ENCODE peak calls at places on chromosomes 6 and 20, in six cellular contexts. U is psoas muscle; F is adrenal gland; P is testis; G is body of pancreas; Q is CD8-positive, alpha-beta T cell. C is an unnamed sample. For H3K4me1, the result is how much of the 10 kb centered on the place peaks cover.

GRCh38 chr6:82205793-82206425 is 41.6 kb downstream of the IBTK start:
- DNase-seq in U (no peak), F (no peak), P (no peak), G (no peak), Q (no peak), C (no peak)

GRCh38 chr20:4091332-4092135 is 76.2 kb upstream of the RNF24 start:
- DNase-seq in U (peak), F (peak), P (peak), G (peak), Q (peak), C (no peak)

GRCh38 chr6:3380344-3381232 is 76.3 kb downstream of the SLC22A23 start:
- DNase-seq in U (no peak), F (no peak), P (no peak), G (peak), Q (no peak), C (no peak)

GRCh38 chr6:17536586-17536985 is 63.5 kb upstream of the FAM8A1 start:
- DNase-seq in U (no peak), F (no peak), P (no peak), G (no peak), Q (no peak), C (no peak)

GRCh38 chr6:31172973-31173384 is 2.5 kb upstream of the POU5F1 start:
- DNase-seq in U (no peak), F (no peak), P (no peak), G (no peak), Q (no peak), C (no peak)

GRCh38 chr6:100461273-100461919 is 3.3 kb downstream of the SIM1 start:
- DNase-seq in U (peak), F (no peak), P (no peak), G (no peak), Q (no peak), C (peak)

GRCh38 chr6:4446982-4447381 is 311.6 kb upstream of the ECI2 start:
- DNase-seq in U (no peak), F (no peak), P (no peak), G (no peak), Q (no peak), C (peak)

GRCh38 chr6:155201461-155202226 is 62.2 kb upstream of the CLDN20 start:
- DNase-seq in U (no peak), F (no peak), P (no peak), G (no peak), Q (no peak), C (no peak)

GRCh38 chr6:15340775-15341174 is 94.9 kb downstream of the JARID2 start:
- DNase-seq in U (no peak), F (no peak), P (no peak), G (no peak), Q (no peak), C (no peak)

GRCh38 chr6:2782356-2782708 is 17.1 kb downstream of the WRNIP1 start:
- DNase-seq in U (no peak), F (no peak), P (no peak), G (no peak), Q (no peak), C (no peak)

GRCh38 chr6:156827382-156827781 is 50.2 kb downstream of the ARID1B start:
- DNase-seq in U (no peak), F (peak), P (no peak), G (peak), Q (no peak), C (no peak)

GRCh38 chr20:51752343-51752951 is 15.7 kb downstream of the ATP9A start:
- DNase-seq in U (no peak), F (no peak), P (no peak), G (no peak), Q (no peak), C (no peak)

GRCh38 chr6:97726378-97726777 is 443.4 kb upstream of the MMS22L start:
- DNase-seq in U (no peak), F (no peak), P (no peak), G (no peak), Q (no peak), C (no peak)

GRCh38 chr6:100886078-100886477 is 4.9 kb upstream of the ASCC3 start:
- DNase-seq in U (no peak), F (no peak), P (no peak), G (no peak), Q (no peak), C (no peak)

GRCh38 chr6:1619666-1620503 is 10.2 kb downstream of the FOXC1 start:
- DNase-seq in U (peak), F (no peak), P (peak), G (no peak), Q (no peak), C (no peak)

GRCh38 chr6:163780993-163781392 is 366.5 kb downstream of the QKI start:
- DNase-seq in U (peak), F (no peak), P (peak), G (no peak), Q (no peak), C (no peak)

GRCh38 chr6:36127462-36128016 is 2.8 kb upstream of the MAPK13 start:
- DNase-seq in U (peak), F (peak), P (no peak), G (peak), Q (no peak), C (no peak)

GRCh38 chr20:25061103-25061799 is 3.3 kb upstream of the ACSS1 start:
- DNase-seq in U (no peak), F (no peak), P (no peak), G (peak), Q (no peak), C (no peak)

GRCh38 chr6:157276731-157277130 is 46.6 kb downstream of the TMEM242 start:
- DNase-seq in U (no peak), F (no peak), P (no peak), G (no peak), Q (no peak), C (no peak)

GRCh38 chr6:83707829-83708545 is 914 bp downstream of the SNAP91 start:
- DNase-seq in U (no peak), F (peak), P (peak), G (peak), Q (no peak), C (no peak)

GRCh38 chr20:40511478-40511877 is 177.6 kb downstream of the MAFB start:
- DNase-seq in U (peak), F (no peak), P (no peak), G (no peak), Q (no peak), C (no peak)

GRCh38 chr20:62536731-62537401 is 61.1 kb upstream of the GATA5 start:
- DNase-seq in U (peak), F (no peak), P (no peak), G (no peak), Q (no peak), C (no peak)

GRCh38 chr6:31308050-31308844 is 36.4 kb upstream of the HLA-C start:
- DNase-seq in U (peak), F (no peak), P (peak), G (peak), Q (peak), C (no peak)

GRCh38 chr6:26173836-26174144 is 86.6 kb downstream of the HFE start:
- DNase-seq in U (no peak), F (no peak), P (no peak), G (no peak), Q (no peak), C (no peak)

GRCh38 chr6:46381579-46381978 is 109.7 kb downstream of the RCAN2 start:
- DNase-seq in U (no peak), F (no peak), P (no peak), G (no peak), Q (no peak), C (no peak)

GRCh38 chr6:34723203-34723602 is 26.6 kb upstream of the ILRUN start:
- DNase-seq in U (no peak), F (no peak), P (no peak), G (no peak), Q (no peak), C (no peak)

GRCh38 chr20:35226126-35226774 is at the start of gene MMP24:
- DNase-seq in U (no peak), F (no peak), P (no peak), G (no peak), Q (no peak), C (no peak)

GRCh38 chr6:54698974-54699373 is 147.6 kb upstream of the FAM83B start:
- DNase-seq in U (no peak), F (no peak), P (no peak), G (no peak), Q (no peak), C (no peak)

GRCh38 chr6:3176562-3177355 is 19.4 kb upstream of the TUBB2A start:
- DNase-seq in U (no peak), F (peak), P (no peak), G (no peak), Q (peak), C (no peak)

GRCh38 chr20:53677447-53678314 is 84.0 kb upstream of the ZNF217 start:
- DNase-seq in U (no peak), F (no peak), P (peak), G (peak), Q (peak), C (no peak)

GRCh38 chr20:35630636-35631035 is 15.0 kb downstream of the SPAG4 start:
- DNase-seq in U (no peak), F (peak), P (no peak), G (no peak), Q (no peak), C (no peak)

GRCh38 chr20:41006936-41007871 is 21.4 kb upstream of the TOP1 start:
- DNase-seq in U (no peak), F (peak), P (no peak), G (no peak), Q (no peak), C (no peak)

GRCh38 chr6:155654474-155654873 is 198.8 kb upstream of the NOX3 start:
- DNase-seq in U (no peak), F (no peak), P (no peak), G (no peak), Q (no peak), C (no peak)

GRCh38 chr6:36224918-36225461 is 28.4 kb downstream of the BRPF3 start:
- DNase-seq in U (no peak), F (peak), P (no peak), G (no peak), Q (no peak), C (no peak)

GRCh38 chr20:35739294-35740163 is 2.5 kb downstream of the RBM39 start:
- DNase-seq in U (no peak), F (no peak), P (no peak), G (no peak), Q (no peak), C (no peak)

GRCh38 chr6:82144852-82145332 is 102.7 kb downstream of the IBTK start:
- DNase-seq in U (peak), F (peak), P (peak), G (peak), Q (no peak), C (no peak)

GRCh38 chr6:117309613-117310012 is 44.3 kb downstream of the VGLL2 start:
- DNase-seq in U (no peak), F (no peak), P (no peak), G (no peak), Q (no peak), C (no peak)

GRCh38 chr20:45090481-45090880 is 10.4 kb downstream of the KCNS1 start:
- DNase-seq in U (no peak), F (no peak), P (no peak), G (no peak), Q (no peak), C (no peak)

DNA sequence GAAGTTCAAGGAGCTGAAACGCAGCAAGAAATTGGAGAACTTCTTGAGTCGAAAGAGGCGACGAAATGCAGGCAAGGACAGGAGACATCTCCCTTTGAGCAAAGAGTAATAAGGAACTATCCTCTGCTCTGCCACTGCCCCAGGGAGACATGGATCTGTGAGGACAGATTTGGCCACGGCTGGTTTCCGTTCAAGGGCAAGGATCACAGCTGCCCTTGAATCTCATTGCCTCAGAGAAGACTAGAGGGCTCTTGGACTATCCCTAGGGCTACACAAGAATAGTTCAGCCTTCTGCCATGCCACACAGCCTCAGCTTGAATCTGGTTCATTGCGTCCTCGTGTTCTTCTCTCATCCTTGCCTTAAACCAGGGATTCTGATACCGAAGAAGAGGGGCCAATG is 7.7 kb downstream of the RRP36 start:
- DNase-seq in U (no peak), F (no peak), P (no peak), G (no peak), Q (no peak), C (no peak)
- H3K4me1 ChIP-seq in U (under half), F (under half), P (under half), G (under half), Q (under half), C (under half)

DNA sequence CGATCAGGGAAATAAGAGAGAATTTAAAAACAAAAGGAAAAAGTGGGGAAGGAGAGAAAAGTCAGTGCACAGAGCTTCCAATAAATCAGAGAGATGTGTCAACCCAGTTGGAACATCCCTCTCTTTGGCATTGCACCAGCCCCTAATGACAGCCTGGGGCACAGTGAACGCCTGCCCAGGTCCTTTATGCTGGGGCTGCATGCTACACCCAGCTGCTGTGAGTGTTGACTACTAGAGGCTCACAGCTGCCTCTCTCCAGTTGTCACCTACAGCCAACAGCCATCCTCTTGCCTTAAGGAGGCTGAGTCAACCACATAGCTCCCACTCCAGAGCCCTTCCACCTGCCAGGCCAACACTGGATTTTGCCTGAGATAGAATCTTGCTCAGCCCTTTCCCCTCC is 19.0 kb downstream of the OR2H2 start:
- DNase-seq in U (no peak), F (peak), P (no peak), G (no peak), Q (no peak), C (no peak)
- H3K27ac ChIP-seq in U (no peak), F (no peak), P (no peak), G (no peak), Q (no peak), C (no peak)

DNA sequence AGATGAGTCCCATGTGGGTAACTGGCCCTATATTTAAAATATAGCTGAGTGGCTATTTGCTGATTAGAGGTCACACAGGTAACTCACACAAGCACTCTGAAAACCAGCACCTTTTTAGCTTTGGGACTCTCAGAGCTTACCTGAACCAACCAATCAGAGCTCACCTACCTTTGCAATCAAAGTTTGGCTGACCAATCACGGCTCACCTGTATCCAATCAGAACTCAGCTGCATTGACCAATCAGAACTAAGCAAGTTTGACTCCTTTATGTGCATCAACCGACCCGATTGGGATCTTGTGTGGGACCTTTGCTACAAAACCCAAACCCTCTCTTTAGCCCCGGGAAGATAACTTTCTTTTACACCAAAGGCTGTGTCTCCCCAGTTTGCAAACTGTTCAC is 106.8 kb upstream of the NXT1 start:
- DNase-seq in U (no peak), F (peak), P (peak), G (no peak), Q (no peak), C (no peak)
- H3K4me1 ChIP-seq in U (under half), F (under half), P (under half), G (under half), Q (under half), C (under half)

DNA sequence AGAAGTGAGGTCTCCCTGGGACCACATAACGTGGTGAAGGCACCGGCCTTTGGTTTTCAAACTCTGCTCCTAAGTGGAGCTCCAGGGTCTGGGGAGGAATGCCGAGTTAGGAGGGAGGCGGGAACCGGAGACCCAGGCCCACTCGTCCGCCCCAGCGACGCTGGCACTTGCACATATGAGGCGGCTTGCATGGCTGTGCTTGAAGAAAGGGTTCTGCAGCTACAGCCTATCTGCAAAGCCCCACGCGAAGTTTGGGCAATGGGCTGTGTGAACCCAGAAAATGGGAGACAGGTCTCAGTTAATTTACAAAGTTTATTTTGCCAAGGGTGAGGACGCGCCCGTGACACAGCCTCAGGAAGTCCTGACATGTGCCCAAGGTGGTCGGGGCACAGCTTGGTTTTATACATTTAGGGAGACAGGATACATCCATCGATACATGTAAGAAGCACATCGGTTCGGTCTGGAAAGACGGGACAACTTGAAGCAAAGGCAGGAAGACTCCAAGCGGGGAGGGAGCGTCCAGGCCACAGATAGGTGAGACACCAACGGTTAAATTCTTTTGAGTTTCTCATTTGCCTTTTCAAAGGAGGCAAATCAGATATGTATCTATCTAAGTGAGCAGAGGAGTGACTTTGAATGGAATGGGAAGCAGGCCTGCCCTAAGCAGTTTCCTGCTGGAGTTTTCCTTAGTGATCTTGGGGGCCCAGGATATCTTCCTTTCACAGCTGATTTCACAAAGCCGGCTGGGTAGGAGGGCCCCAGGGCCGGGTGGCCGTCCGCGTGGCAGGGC is 782 bp upstream of the PCMTD2 start:
- DNase-seq in U (no peak), F (peak), P (no peak), G (no peak), Q (peak), C (no peak)
- H3K27ac ChIP-seq in U (peak), F (no peak), P (peak), G (peak), Q (peak), C (peak)

DNA sequence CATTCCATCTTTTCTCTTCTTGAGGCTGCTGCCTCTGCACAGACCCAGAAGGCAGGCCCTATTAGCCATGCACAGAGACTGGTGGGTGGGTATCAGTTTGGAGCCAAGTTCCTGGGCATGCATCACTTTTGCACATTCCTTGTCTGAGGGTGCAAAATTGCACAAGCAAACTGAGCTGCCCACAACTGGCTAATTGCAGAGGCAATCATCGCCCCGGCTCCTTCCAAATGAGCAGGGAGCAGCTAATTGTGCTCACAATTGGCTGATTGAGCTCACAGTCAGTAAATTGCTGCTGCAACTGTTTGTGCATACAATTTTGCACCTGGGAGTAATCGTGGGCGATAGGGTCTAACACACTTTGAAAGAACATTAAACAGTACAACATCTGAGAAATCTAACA is 511.4 kb downstream of the DHX35 start:
- DNase-seq in U (no peak), F (no peak), P (no peak), G (no peak), Q (no peak), C (no peak)
- H3K4me1 ChIP-seq in U (under half), F (under half), P (under half), G (under half), Q (under half), C (under half)